ENCODE peak calls at places on chromosomes 12 and 14, in five cellular contexts. L, C, E, H and Z are unnamed samples.

GRCh38 chr14:23571701-23572523 is 4.3 kb upstream of the AP1G2 start:
- DNase-seq in L (no peak), C (no peak), E (no peak), H (no peak), Z (no peak)

GRCh38 chr12:60872219-60872618 is 1276.4 kb downstream of the SLC16A7 start:
- DNase-seq in L (no peak), C (no peak), E (no peak), H (no peak), Z (no peak)

GRCh38 chr14:46734287-46734686 is 82.7 kb upstream of the RPL10L start:
- DNase-seq in L (no peak), C (no peak), E (no peak), H (peak), Z (no peak)

GRCh38 chr14:66359500-66359899 is 126.7 kb upstream of the CCDC196 start:
- DNase-seq in L (peak), C (no peak), E (no peak), H (no peak), Z (no peak)

GRCh38 chr12:91685917-91686316 is 459.7 kb downstream of the BTG1 start:
- DNase-seq in L (peak), C (no peak), E (peak), H (no peak), Z (no peak)

GRCh38 chr12:75177997-75178396 is 31.6 kb downstream of the KCNC2 start:
- DNase-seq in L (peak), C (no peak), E (peak), H (no peak), Z (no peak)

GRCh38 chr12:102390068-102390467 is 90.3 kb downstream of the IGF1 start:
- DNase-seq in L (no peak), C (no peak), E (no peak), H (no peak), Z (no peak)

GRCh38 chr12:110073049-110073831 is 24.9 kb upstream of the C12orf76 start:
- DNase-seq in L (no peak), C (no peak), E (no peak), H (peak), Z (no peak)

GRCh38 chr12:131589966-131590365 is 120.9 kb upstream of the SFSWAP start:
- DNase-seq in L (no peak), C (no peak), E (no peak), H (no peak), Z (no peak)

GRCh38 chr12:114799574-114800487 is 115.9 kb upstream of the TBX3 start:
- DNase-seq in L (peak), C (no peak), E (no peak), H (peak), Z (no peak)

GRCh38 chr12:19779393-19780056 is 340.2 kb downstream of the AEBP2 start:
- DNase-seq in L (no peak), C (no peak), E (no peak), H (no peak), Z (no peak)

GRCh38 chr14:31677630-31678029 is 116.4 kb downstream of the NUBPL start:
- DNase-seq in L (no peak), C (no peak), E (no peak), H (no peak), Z (no peak)

GRCh38 chr14:104702106-104702505 is 12.7 kb downstream of the INF2 start:
- DNase-seq in L (no peak), C (no peak), E (no peak), H (no peak), Z (no peak)

GRCh38 chr14:91303091-91303923 is 58.8 kb upstream of the GPR68 start:
- DNase-seq in L (peak), C (no peak), E (no peak), H (no peak), Z (no peak)

GRCh38 chr14:104120281-104120741 is 18.1 kb upstream of the KIF26A start:
- DNase-seq in L (no peak), C (no peak), E (no peak), H (peak), Z (no peak)

GRCh38 chr12:23548742-23549141 is 400.7 kb downstream of the SOX5 start:
- DNase-seq in L (no peak), C (no peak), E (no peak), H (no peak), Z (no peak)

GRCh38 chr14:39568809-39569538 is 136.7 kb upstream of the FBXO33 start:
- DNase-seq in L (no peak), C (no peak), E (no peak), H (no peak), Z (no peak)

GRCh38 chr14:70096866-70097265 is 91.9 kb downstream of the SLC8A3 start:
- DNase-seq in L (no peak), C (no peak), E (peak), H (no peak), Z (no peak)

GRCh38 chr14:102507891-102508312 is 1.7 kb downstream of the ANKRD9 start:
- DNase-seq in L (no peak), C (no peak), E (no peak), H (no peak), Z (no peak)

GRCh38 chr12:106753526-106753925 is 21.0 kb upstream of the RIC8B start:
- DNase-seq in L (no peak), C (no peak), E (no peak), H (peak), Z (peak)

GRCh38 chr14:67359319-67359774 is 257 bp downstream of the ATP6V1D start:
- DNase-seq in L (no peak), C (no peak), E (peak), H (peak), Z (no peak)

GRCh38 chr14:88607829-88608228 is 45.0 kb downstream of the ZC3H14 start:
- DNase-seq in L (no peak), C (no peak), E (no peak), H (no peak), Z (no peak)
- TF ChIP-seq CTCF in L (no peak), C (no peak), E (no peak), H (no peak), Z (no peak)

GRCh38 chr14:20988717-20989116 is 1.1 kb upstream of the METTL17 start:
- DNase-seq in L (no peak), C (no peak), E (peak), H (no peak), Z (no peak)
- H3K27ac ChIP-seq in L (peak), C (peak), E (peak), H (peak), Z (no peak)

DNA sequence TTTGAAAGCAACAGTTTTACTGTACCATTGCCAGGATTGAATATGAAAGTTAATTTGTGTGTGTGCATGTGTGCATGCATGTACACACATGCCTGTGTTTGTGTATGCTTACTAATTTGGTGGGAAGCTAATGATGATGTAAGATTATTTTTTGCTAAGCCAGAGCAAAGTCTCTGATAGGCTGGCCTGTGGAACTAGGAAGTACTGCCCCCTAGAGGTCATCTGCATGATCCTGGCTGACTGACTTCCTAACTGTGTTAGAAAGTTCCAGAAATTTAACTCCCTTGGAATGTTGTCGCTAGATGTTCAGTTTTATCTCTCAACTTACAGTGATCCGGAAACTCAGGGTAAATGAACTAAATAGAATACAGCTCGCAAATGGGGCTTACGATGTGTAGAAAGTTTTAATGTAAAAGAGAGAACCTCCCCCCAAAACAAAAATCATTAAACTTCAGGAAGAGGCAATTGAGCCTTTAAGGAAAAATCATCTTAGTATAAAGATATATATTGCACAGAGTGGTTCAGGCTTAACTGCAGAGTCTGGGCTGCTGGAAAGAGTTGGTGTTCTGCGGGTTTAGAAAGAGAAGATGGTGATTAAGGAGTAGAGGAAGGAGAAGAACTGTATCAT is 34.3 kb upstream of the SLC38A1 start:
- DNase-seq in L (peak), C (no peak), E (peak), H (peak), Z (peak)
- TF ChIP-seq CTCF in L (peak), C (no peak), E (peak), H (peak), Z (peak)

DNA sequence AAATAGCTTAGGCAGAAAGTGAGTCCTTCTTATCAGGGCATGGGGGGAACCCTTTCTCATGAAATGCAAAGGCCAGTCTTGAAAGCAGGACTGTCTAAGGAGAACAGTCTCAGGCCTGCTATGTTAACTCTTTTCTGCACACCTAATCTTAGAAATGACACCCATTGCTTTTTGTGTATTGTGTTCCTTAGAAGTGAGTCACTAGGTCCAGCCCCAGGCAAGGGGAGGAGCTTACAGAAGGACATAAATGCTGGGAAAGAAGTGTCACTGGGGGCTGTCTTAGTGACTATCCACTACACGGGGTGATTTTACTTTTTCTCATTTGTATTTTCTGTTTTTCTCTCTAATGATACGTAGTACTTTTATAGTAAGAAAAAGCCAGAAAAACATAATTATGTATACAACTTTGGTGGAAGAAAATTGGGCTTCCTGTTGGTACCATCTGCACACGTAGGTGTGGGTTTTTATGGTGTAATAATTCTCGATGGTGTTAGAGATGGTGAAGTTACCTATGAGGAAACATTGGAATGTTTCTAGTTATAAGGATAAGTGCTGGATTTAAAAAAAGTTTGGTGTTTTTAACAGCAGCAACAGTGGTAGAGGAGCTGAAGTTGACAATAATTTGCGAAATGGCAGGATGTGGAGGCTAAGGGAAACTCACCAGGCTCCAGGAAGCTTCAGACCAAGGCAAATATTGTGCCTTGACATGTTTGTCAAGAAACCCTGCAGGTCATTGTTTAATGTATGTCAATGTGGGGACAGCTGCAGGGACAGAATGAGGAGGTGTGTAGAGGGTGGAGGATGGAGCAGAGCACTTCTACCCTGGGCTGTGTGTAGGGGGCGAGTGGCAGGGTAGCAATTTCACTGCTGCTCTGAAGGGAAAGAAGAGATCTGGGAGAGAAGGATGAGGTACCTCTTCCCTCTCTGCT is 214.9 kb downstream of the KTN1 start:
- DNase-seq in L (no peak), C (no peak), E (peak), H (no peak), Z (no peak)
- H3K27ac ChIP-seq in L (no peak), C (no peak), E (no peak), H (no peak), Z (no peak)

GRCh38 chr12:16613199-16613598 is 7.2 kb upstream of the LMO3 start:
- DNase-seq in L (no peak), C (no peak), E (no peak), H (no peak), Z (no peak)

GRCh38 chr12:16610743-16611142 is 4.8 kb upstream of the LMO3 start:
- DNase-seq in L (no peak), C (no peak), E (no peak), H (no peak), Z (no peak)

GRCh38 chr12:16611146-16611545 is 5.2 kb upstream of the LMO3 start:
- DNase-seq in L (no peak), C (no peak), E (no peak), H (no peak), Z (no peak)

GRCh38 chr12:16610006-16610520 is 4.1 kb upstream of the LMO3 start:
- DNase-seq in L (no peak), C (no peak), E (no peak), H (no peak), Z (no peak)

DNA sequence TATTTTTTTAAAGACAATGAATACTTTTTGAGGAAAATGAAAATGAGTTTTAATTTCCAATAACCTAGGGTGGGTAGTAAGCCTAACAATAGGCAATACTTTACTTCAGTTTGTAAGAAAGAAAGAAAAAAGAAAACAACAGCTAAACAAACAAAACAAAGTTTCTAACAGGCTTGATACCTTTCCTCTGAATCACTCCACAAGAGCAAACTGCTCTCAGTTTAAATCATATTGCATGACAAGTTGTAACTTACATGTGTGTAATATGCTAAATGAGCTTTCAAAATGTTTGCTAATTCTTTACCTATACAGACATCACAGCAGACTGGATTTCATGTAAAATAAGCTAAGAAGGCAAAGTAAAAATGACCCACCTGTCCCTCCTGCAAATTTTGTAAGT is 6.7 kb upstream of the LMO3 start:
- DNase-seq in L (no peak), C (no peak), E (no peak), H (no peak), Z (no peak)
- TF ChIP-seq CTCF in L (no peak), C (no peak), E (no peak), H (no peak), Z (no peak)

GRCh38 chr14:68936476-68936875 is 42.6 kb downstream of the ACTN1 start:
- DNase-seq in L (no peak), C (no peak), E (no peak), H (no peak), Z (no peak)

GRCh38 chr14:68936980-68937379 is 42.1 kb downstream of the ACTN1 start:
- DNase-seq in L (no peak), C (no peak), E (no peak), H (no peak), Z (no peak)

GRCh38 chr14:68939424-68939892 is 39.6 kb downstream of the ACTN1 start:
- DNase-seq in L (no peak), C (no peak), E (no peak), H (no peak), Z (no peak)

GRCh38 chr14:68938515-68939423 is 40.3 kb downstream of the ACTN1 start:
- DNase-seq in L (no peak), C (no peak), E (no peak), H (peak), Z (no peak)

DNA sequence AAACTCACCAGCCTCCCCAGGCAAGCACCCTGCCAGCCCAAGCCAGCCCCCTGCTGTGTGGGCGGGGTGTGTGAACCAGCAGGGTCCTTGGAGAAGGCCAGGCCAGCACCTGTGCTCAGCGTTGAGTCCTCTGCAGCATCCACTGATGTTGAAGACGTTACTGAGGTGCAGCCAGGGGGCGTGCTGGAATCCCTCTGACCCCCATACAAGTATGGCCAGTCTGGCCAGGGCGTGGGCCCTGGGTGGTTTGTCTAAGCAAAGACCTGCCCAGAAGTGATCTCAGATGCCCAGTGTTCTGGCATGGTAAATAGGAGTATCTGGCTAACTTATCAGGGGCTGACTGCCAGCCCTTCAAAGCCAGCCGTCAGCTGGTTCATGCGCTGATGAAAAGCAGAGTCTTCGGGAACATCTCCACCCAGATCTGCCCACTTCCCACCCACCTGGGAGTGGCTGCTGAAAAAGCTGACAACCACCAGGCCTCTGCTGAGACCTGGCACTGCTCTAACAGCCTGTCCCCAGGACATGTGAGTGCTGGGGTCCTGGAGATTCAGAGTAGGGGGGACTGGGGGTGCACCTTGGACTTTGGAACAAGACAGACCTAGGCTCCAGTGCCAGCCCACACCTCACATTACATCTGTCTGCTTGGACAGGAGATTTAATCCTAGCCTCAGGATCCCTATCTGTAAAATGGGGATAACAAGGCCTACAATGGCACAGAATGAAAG is 41.1 kb downstream of the ACTN1 start:
- DNase-seq in L (no peak), C (no peak), E (no peak), H (peak), Z (no peak)
- H3K27ac ChIP-seq in L (no peak), C (peak), E (peak), H (peak), Z (peak)